ENCODE peak calls at places on chromosomes 11 and 22, in ten cellular contexts. Y is fibroblast of pulmonary artery; W is mucosa of gallbladder; B is NCI-H524; T is activated CD8-positive, alpha-beta memory T cell treated with anti-CD3 and anti-CD28 coated beads, Interleukin-2, amount 50 U/mL, for 48 hours; K is brain microvascular endothelial cell; R is NCI-H1092; M is WERI-Rb-1; G is thoracic aorta; D is heart left ventricle. U is an unnamed sample.

GRCh38 chr11:34614334-34615113 is 6.4 kb upstream of the EHF start:
- DNase-seq in Y (peak), W (no peak), K (no peak), B (no peak), G (no peak), M (no peak), T (no peak), D (no peak), R (no peak), U (no peak)

GRCh38 chr22:40512426-40513136 is 123.9 kb downstream of the MRTFA start:
- DNase-seq in D (no peak), B (no peak), G (no peak), W (peak), K (peak), R (no peak), M (no peak), Y (peak), T (no peak), U (no peak)

GRCh38 chr11:46390331-46391171 is 1.0 kb downstream of the CHRM4 start:
- DNase-seq in R (no peak), Y (no peak), K (no peak), M (peak), B (peak), D (no peak), G (no peak), W (no peak), T (no peak), U (no peak)

GRCh38 chr11:111417011-111417765 is 38.1 kb upstream of the POU2AF1 start:
- DNase-seq in Y (no peak), G (no peak), B (no peak), K (no peak), R (no peak), T (no peak), M (no peak), D (no peak), W (no peak), U (no peak)

GRCh38 chr11:10908215-10908990 is 50.5 kb upstream of the ZBED5 start:
- DNase-seq in K (peak), B (peak), D (no peak), R (no peak), W (no peak), Y (peak), T (no peak), G (no peak), M (no peak), U (no peak)

GRCh38 chr11:31656051-31656450 is 146.5 kb downstream of the ELP4 start:
- DNase-seq in Y (peak), K (no peak), M (no peak), R (no peak), T (no peak), W (no peak), G (no peak), B (no peak), D (no peak), U (no peak)

GRCh38 chr22:27212617-27213177 is 555.3 kb downstream of the MIAT start:
- DNase-seq in R (no peak), G (peak), Y (peak), D (peak), K (peak), M (peak), W (peak), T (no peak), B (peak), U (peak)

GRCh38 chr11:131246589-131247164 is 123.7 kb upstream of the NTM start:
- DNase-seq in Y (no peak), M (peak), B (peak), D (peak), G (no peak), K (no peak), W (peak), T (no peak), R (no peak), U (no peak)

GRCh38 chr11:32429477-32429876 is 5.9 kb downstream of the WT1 start:
- DNase-seq in B (no peak), K (no peak), D (no peak), T (no peak), W (no peak), G (no peak), Y (no peak), R (no peak), M (no peak), U (no peak)

GRCh38 chr22:22103078-22103593 is 120.5 kb upstream of the TOP3B start:
- DNase-seq in Y (peak), M (peak), D (no peak), W (no peak), T (peak), G (no peak), R (no peak), B (no peak), K (no peak), U (no peak)

GRCh38 chr22:19876941-19877625 is 22.4 kb upstream of the GNB1L start:
- DNase-seq in M (no peak), G (no peak), R (no peak), T (no peak), D (no peak), W (no peak), Y (no peak), B (no peak), K (no peak), U (no peak)

GRCh38 chr11:124977006-124977405 is 23.0 kb downstream of the CCDC15 start:
- DNase-seq in B (no peak), D (no peak), Y (peak), T (no peak), W (no peak), G (no peak), R (no peak), M (no peak), K (no peak), U (no peak)

U was measured in DMS153.